ENCODE peak calls at places on chromosomes 12 and 14, in eight cellular contexts. I, H, O, P, M, R, A and N are unnamed samples.

GRCh38 chr12:16012086-16012485 is 101.0 kb downstream of the DERA start:
- DNase-seq in H (no peak), R (peak), A (no peak), M (peak), I (peak), O (no peak), P (no peak), N (no peak)

GRCh38 chr14:74698894-74699293 is 14.0 kb downstream of the AREL1 start:
- DNase-seq in M (no peak), H (no peak), R (no peak), O (no peak), A (no peak), I (no peak), P (no peak), N (no peak)

GRCh38 chr12:110657747-110658146 is 31.2 kb downstream of the HVCN1 start:
- DNase-seq in R (no peak), O (no peak), A (no peak), I (no peak), H (no peak), P (no peak), M (no peak), N (no peak)

GRCh38 chr12:39368096-39368495 is 74.8 kb downstream of the KIF21A start:
- DNase-seq in I (no peak), O (no peak), R (no peak), H (no peak), M (no peak), P (no peak), A (no peak), N (no peak)

GRCh38 chr12:11242656-11243055 is 26.9 kb downstream of the PRB3 start:
- DNase-seq in P (no peak), M (no peak), H (no peak), R (no peak), A (no peak), I (no peak), O (no peak), N (no peak)

GRCh38 chr12:9109213-9109522 is 6.6 kb downstream of the A2M start:
- DNase-seq in R (no peak), H (no peak), O (no peak), P (no peak), I (no peak), M (no peak), A (no peak), N (no peak)

GRCh38 chr14:66140963-66141362 is 345.2 kb upstream of the CCDC196 start:
- DNase-seq in M (no peak), P (no peak), R (no peak), A (no peak), O (no peak), H (no peak), I (no peak), N (no peak)

GRCh38 chr12:45987339-45987726 is 3.0 kb downstream of the SCAF11 start:
- DNase-seq in A (no peak), M (no peak), I (no peak), P (no peak), R (no peak), O (no peak), H (no peak), N (no peak)

GRCh38 chr12:82527165-82527780 is 159.4 kb upstream of the TMTC2 start:
- DNase-seq in M (peak), R (no peak), I (peak), A (no peak), P (no peak), H (peak), O (peak), N (peak)

GRCh38 chr14:87179936-87180335 is 813.0 kb downstream of the GALC start:
- DNase-seq in O (no peak), I (no peak), M (no peak), H (no peak), A (no peak), P (no peak), R (no peak), N (no peak)

GRCh38 chr14:96307434-96307833 is 51.4 kb downstream of the BDKRB1 start:
- DNase-seq in R (no peak), O (no peak), M (no peak), H (no peak), I (no peak), A (no peak), P (no peak), N (no peak)

GRCh38 chr14:26538176-26538575 is 59.7 kb downstream of the NOVA1 start:
- DNase-seq in A (no peak), P (no peak), O (no peak), R (no peak), I (no peak), M (no peak), H (no peak), N (no peak)

GRCh38 chr12:45273717-45274271 is 57.9 kb downstream of the ANO6 start:
- DNase-seq in P (no peak), H (no peak), M (peak), I (peak), A (peak), R (peak), O (no peak), N (peak)

GRCh38 chr14:32593290-32593942 is 264.3 kb downstream of the AKAP6 start:
- DNase-seq in M (peak), R (no peak), I (no peak), P (no peak), A (no peak), O (no peak), H (no peak), N (peak)

GRCh38 chr12:65656904-65657351 is 167.4 kb upstream of the HMGA2 start:
- DNase-seq in O (peak), M (peak), A (no peak), H (no peak), I (peak), P (no peak), R (no peak), N (peak)

GRCh38 chr14:70907996-70908917 is 998 bp downstream of the PCNX1 start:
- DNase-seq in A (peak), H (peak), O (peak), P (peak), M (no peak), R (peak), I (no peak), N (no peak)

GRCh38 chr14:65937079-65937803 is 524.7 kb downstream of the FUT8 start:
- DNase-seq in A (no peak), I (no peak), P (no peak), M (no peak), H (no peak), R (no peak), O (no peak), N (no peak)

GRCh38 chr14:28157887-28158791 is 608.4 kb upstream of the FOXG1 start:
- DNase-seq in H (no peak), R (no peak), O (no peak), A (no peak), M (no peak), I (no peak), P (no peak), N (no peak)

GRCh38 chr12:70648191-70648590 is 11.0 kb upstream of the PTPRB start:
- DNase-seq in M (no peak), P (no peak), H (no peak), O (no peak), A (no peak), I (no peak), R (no peak), N (no peak)

GRCh38 chr14:54916061-54916460 is 13.4 kb upstream of the GCH1 start:
- DNase-seq in P (no peak), I (no peak), R (no peak), M (no peak), H (no peak), O (no peak), A (no peak), N (no peak)

GRCh38 chr14:22474730-22475351 is 114.2 kb downstream of the DAD1 start:
- DNase-seq in P (no peak), O (no peak), M (no peak), R (no peak), H (no peak), I (no peak), A (no peak), N (no peak)

GRCh38 chr12:108568653-108569154 is 6.3 kb downstream of the ISCU start:
- DNase-seq in A (no peak), O (peak), M (no peak), H (no peak), P (no peak), R (no peak), I (no peak), N (no peak)

GRCh38 chr12:96132819-96133218 is 61.4 kb upstream of the ELK3 start:
- DNase-seq in A (no peak), I (no peak), R (no peak), M (no peak), O (no peak), P (no peak), H (no peak), N (peak)

GRCh38 chr14:104243200-104243599 is 104.8 kb downstream of the KIF26A start:
- DNase-seq in O (no peak), P (no peak), A (no peak), M (no peak), R (no peak), H (no peak), I (no peak), N (no peak)

GRCh38 chr14:104386281-104386841 is 193.2 kb upstream of the C14orf180 start:
- DNase-seq in O (no peak), H (peak), A (no peak), M (no peak), P (peak), I (no peak), R (no peak), N (no peak)

GRCh38 chr14:81323094-81323493 is 77.0 kb downstream of the STON2 start:
- DNase-seq in H (no peak), P (no peak), M (no peak), A (no peak), I (no peak), R (no peak), O (no peak), N (no peak)

GRCh38 chr12:57782608-57783465 is at the start of gene TSFM:
- DNase-seq in I (peak), O (peak), R (peak), M (peak), H (peak), P (peak), A (peak), N (peak)

GRCh38 chr12:128069359-128069997 is 197.5 kb upstream of the TMEM132C start:
- DNase-seq in M (no peak), P (no peak), R (no peak), I (peak), A (no peak), H (peak), O (no peak), N (no peak)

GRCh38 chr12:27843714-27844245 is 63.7 kb upstream of the MANSC4 start:
- DNase-seq in P (no peak), H (no peak), I (peak), A (no peak), R (no peak), M (peak), O (no peak), N (no peak)

GRCh38 chr14:101465795-101466448 is 95.4 kb upstream of the DIO3 start:
- DNase-seq in M (no peak), O (no peak), P (peak), H (no peak), A (no peak), R (no peak), I (no peak), N (no peak)

GRCh38 chr12:53098354-53098981 is 1.0 kb downstream of the IGFBP6 start:
- DNase-seq in O (no peak), R (peak), A (no peak), I (no peak), H (peak), P (no peak), M (peak), N (no peak)

GRCh38 chr12:66647034-66647691 is 31.7 kb downstream of the GRIP1 start:
- DNase-seq in P (no peak), M (peak), I (peak), A (no peak), O (no peak), H (no peak), R (no peak), N (peak)

GRCh38 chr14:35286707-35287106 is 5.5 kb upstream of the PSMA6 start:
- DNase-seq in P (no peak), A (no peak), O (no peak), H (no peak), R (no peak), I (no peak), M (no peak), N (no peak)

GRCh38 chr12:97151481-97151880 is 244.4 kb downstream of the NEDD1 start:
- DNase-seq in I (no peak), P (no peak), O (no peak), R (no peak), M (no peak), A (no peak), H (no peak), N (no peak)

GRCh38 chr12:107515446-107515958 is 170.1 kb upstream of the PWP1 start:
- DNase-seq in O (no peak), I (peak), P (no peak), H (no peak), M (peak), A (peak), R (peak), N (peak)

GRCh38 chr14:60175255-60175902 is 10.2 kb upstream of the DHRS7 start:
- DNase-seq in O (no peak), M (no peak), H (no peak), R (peak), P (no peak), A (no peak), I (no peak), N (no peak)

GRCh38 chr14:90374813-90375212 is 22.0 kb upstream of the CALM1 start:
- DNase-seq in A (no peak), M (no peak), O (no peak), H (no peak), I (no peak), P (no peak), R (no peak), N (no peak)

GRCh38 chr12:123761841-123762714 is at the start of gene DNAH10:
- DNase-seq in A (peak), M (no peak), H (no peak), R (no peak), O (peak), P (peak), I (peak), N (no peak)
- TF ChIP-seq CTCF in A (peak), M (peak), H (no peak), R (no peak), O (peak), P (peak), I (peak), N (peak)

GRCh38 chr14:77804592-77804991 is 4.7 kb downstream of the ADCK1 start:
- DNase-seq in H (no peak), M (no peak), O (no peak), P (no peak), A (no peak), R (no peak), I (no peak), N (no peak)
- TF ChIP-seq CTCF in H (no peak), M (peak), O (peak), P (peak), A (no peak), R (no peak), I (peak), N (peak)

DNA sequence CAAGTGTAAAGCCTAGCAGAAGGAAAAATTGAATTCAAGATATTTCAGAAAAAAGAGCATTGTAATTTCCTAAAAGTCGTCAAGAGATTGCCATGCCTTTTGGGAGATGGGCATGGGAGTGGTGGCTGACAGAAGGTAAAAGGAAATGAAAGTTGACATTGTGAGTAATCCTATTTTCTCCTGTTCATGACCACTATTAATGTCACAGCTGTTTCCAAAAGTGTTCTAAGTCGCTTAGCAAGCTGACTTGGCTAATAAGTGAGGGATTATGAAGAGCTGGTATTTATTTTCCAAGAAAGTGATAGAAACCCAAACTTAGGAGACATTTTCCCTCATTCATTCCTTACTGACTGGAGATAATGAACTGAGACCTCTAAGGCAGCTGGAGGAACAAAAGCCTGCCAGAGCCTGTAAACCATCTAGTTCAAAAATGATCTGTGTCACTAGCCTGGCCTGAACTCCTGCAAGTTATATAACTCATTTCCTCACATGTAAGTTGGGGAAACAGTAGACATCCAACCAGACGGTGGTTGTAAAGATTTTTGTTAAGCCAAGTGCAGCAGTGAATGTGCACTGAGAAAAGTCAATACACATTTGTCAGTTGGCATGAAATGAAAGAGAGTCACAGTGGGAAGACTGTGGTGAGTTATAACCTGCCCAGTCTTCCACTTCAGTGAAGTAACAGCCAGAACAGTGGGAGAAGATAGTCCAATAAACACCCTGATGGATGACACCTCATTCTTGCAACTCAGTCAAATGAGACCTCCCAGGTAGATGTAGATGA is 75.8 kb downstream of the DIO2 start:
- DNase-seq in A (no peak), M (no peak), I (no peak), H (no peak), R (no peak), P (no peak), O (no peak), N (no peak)
- TF ChIP-seq CTCF in A (no peak), M (no peak), I (no peak), H (no peak), R (no peak), P (no peak), O (no peak), N (no peak)

GRCh38 chr12:114686421-114687268 is 2.7 kb upstream of the TBX3 start:
- DNase-seq in H (no peak), I (no peak), O (no peak), A (no peak), R (no peak), P (no peak), M (no peak), N (no peak)
- TF ChIP-seq CTCF in H (no peak), I (no peak), O (no peak), A (no peak), R (no peak), P (no peak), M (no peak), N (no peak)

DNA sequence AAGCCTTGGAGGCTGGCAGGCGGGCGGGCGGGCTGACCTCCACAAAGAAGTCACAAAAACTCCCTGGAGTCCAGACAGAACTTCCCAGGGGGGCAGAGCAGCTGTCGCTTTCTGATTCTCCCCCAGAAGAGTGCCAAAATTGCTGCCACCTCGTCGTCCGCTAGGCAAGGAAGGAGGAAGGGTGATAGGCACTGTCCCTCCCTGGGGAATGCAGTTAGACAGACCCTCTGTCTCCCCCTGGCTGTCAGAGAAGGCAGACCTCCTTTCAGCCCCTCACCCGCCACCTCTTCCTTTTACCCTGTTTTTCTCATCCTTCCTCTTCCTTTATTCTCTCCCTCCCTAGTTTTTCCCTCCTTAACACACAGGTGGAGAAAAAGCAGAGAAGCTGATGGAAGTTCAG is 18.7 kb downstream of the GRIN2B start:
- DNase-seq in P (no peak), A (no peak), R (no peak), H (no peak), M (no peak), I (no peak), O (no peak), N (no peak)
- TF ChIP-seq CTCF in P (no peak), A (no peak), R (no peak), H (peak), M (no peak), I (peak), O (peak), N (no peak)

GRCh38 chr12:100987552-100988277 is 193.1 kb downstream of the ANO4 start:
- DNase-seq in M (no peak), I (peak), A (no peak), H (no peak), P (no peak), R (peak), O (peak), N (peak)
- TF ChIP-seq CTCF in M (peak), I (peak), A (no peak), H (peak), P (no peak), R (no peak), O (peak), N (peak)